ENCODE peak calls at places on chromosomes 1 and 21, in five cellular contexts. L is gastrocnemius medialis, N is tibial nerve, O is heart left ventricle, R is A549. I is an unnamed sample.

GRCh38 chr1:161044908-161045748 is 649 bp downstream of the USF1 start:
- DNase-seq in L (peak), N (peak), O (peak), R (peak), I (peak)

GRCh38 chr1:71081697-71082080 is 854 bp upstream of the ZRANB2 start:
- DNase-seq in L (peak), N (no peak), O (peak), R (no peak), I (peak)

GRCh38 chr21:36385909-36386642 is 884 bp downstream of the CHAF1B start:
- DNase-seq in L (peak), N (no peak), O (no peak), R (no peak), I (no peak)

GRCh38 chr21:26534517-26534916 is 38.6 kb downstream of the CYYR1 start:
- DNase-seq in L (no peak), N (no peak), O (no peak), R (no peak), I (no peak)

GRCh38 chr1:51760872-51761271 is 117.7 kb downstream of the NRDC start:
- DNase-seq in L (no peak), N (no peak), O (no peak), R (no peak), I (no peak)

GRCh38 chr21:45747233-45747766 is 103.8 kb downstream of the PCBP3 start:
- DNase-seq in L (no peak), N (no peak), O (no peak), R (no peak), I (no peak)

GRCh38 chr21:37159949-37160348 is 86.9 kb downstream of the TTC3 start:
- DNase-seq in L (no peak), N (no peak), O (no peak), R (no peak), I (no peak)

GRCh38 chr1:62438163-62438562 is 1.3 kb downstream of the USP1 start:
- DNase-seq in L (no peak), N (no peak), O (no peak), R (no peak), I (no peak)

GRCh38 chr1:75257424-75257823 is 123.2 kb downstream of the LHX8 start:
- DNase-seq in L (no peak), N (no peak), O (no peak), R (no peak), I (no peak)

GRCh38 chr1:50637460-50637859 is 214.2 kb upstream of the DMRTA2 start:
- DNase-seq in L (no peak), N (no peak), O (no peak), R (no peak), I (no peak)

GRCh38 chr21:46418265-46418946 is 40.3 kb upstream of the DIP2A start:
- DNase-seq in L (no peak), N (no peak), O (peak), R (no peak), I (no peak)

GRCh38 chr1:215201301-215201700 is 118.8 kb downstream of the KCNK2 start:
- DNase-seq in L (no peak), N (no peak), O (no peak), R (no peak), I (no peak)

GRCh38 chr21:15063081-15063820 is 1.5 kb downstream of the NRIP1 start:
- DNase-seq in L (no peak), N (no peak), O (no peak), R (no peak), I (no peak)

GRCh38 chr1:161511018-161511755 is 5.9 kb downstream of the FCGR2A start:
- DNase-seq in L (no peak), N (no peak), O (no peak), R (no peak), I (no peak)

GRCh38 chr1:20078166-20078565 is 8.2 kb downstream of the PLA2G5 start:
- DNase-seq in L (no peak), N (no peak), O (no peak), R (no peak), I (no peak)

GRCh38 chr1:91924146-91924545 is 25.1 kb upstream of the BRDT start:
- DNase-seq in L (no peak), N (no peak), O (no peak), R (no peak), I (peak)

GRCh38 chr21:33212159-33212851 is 17.4 kb upstream of the IFNAR2 start:
- DNase-seq in L (no peak), N (no peak), O (no peak), R (no peak), I (no peak)

GRCh38 chr21:21101911-21102310 is 103.7 kb downstream of the NCAM2 start:
- DNase-seq in L (no peak), N (no peak), O (no peak), R (no peak), I (no peak)

GRCh38 chr1:180254854-180255253 is 24.8 kb downstream of the LHX4 start:
- DNase-seq in L (no peak), N (no peak), O (no peak), R (no peak), I (no peak)

GRCh38 chr1:43893020-43893419 is 40.6 kb upstream of the ARTN start:
- DNase-seq in L (no peak), N (no peak), O (no peak), R (no peak), I (no peak)

GRCh38 chr1:154960446-154961136 is 991 bp downstream of the PYGO2 start:
- DNase-seq in L (no peak), N (no peak), O (peak), R (no peak), I (no peak)

GRCh38 chr1:111596499-111596898 is 23.1 kb upstream of the RAP1A start:
- DNase-seq in L (no peak), N (no peak), O (no peak), R (no peak), I (no peak)

GRCh38 chr1:55575571-55576279 is 360.6 kb upstream of the USP24 start:
- DNase-seq in L (peak), N (peak), O (no peak), R (no peak), I (peak)

GRCh38 chr1:35210306-35211112 is 17.6 kb upstream of the SFPQ start:
- DNase-seq in L (no peak), N (no peak), O (no peak), R (no peak), I (no peak)

GRCh38 chr1:22747021-22747734 is 36.5 kb downstream of the EPHB2 start:
- DNase-seq in L (no peak), N (no peak), O (no peak), R (peak), I (no peak)

GRCh38 chr1:209490013-209490412 is 93.5 kb upstream of the CAMK1G start:
- DNase-seq in L (no peak), N (no peak), O (no peak), R (peak), I (no peak)

GRCh38 chr1:66278260-66279046 is 255.5 kb upstream of the SGIP1 start:
- DNase-seq in L (no peak), N (no peak), O (no peak), R (no peak), I (no peak)

GRCh38 chr1:147751346-147751745 is 9.1 kb downstream of the GJA5 start:
- DNase-seq in L (no peak), N (no peak), O (no peak), R (no peak), I (no peak)

GRCh38 chr1:180935326-180936109 is 22.8 kb downstream of the KIAA1614 start:
- DNase-seq in L (no peak), N (no peak), O (no peak), R (no peak), I (no peak)

GRCh38 chr1:48524892-48525467 is 53.0 kb upstream of the SPATA6 start:
- DNase-seq in L (no peak), N (no peak), O (no peak), R (no peak), I (no peak)

GRCh38 chr1:37020653-37021277 is 13.6 kb downstream of the GRIK3 start:
- DNase-seq in L (no peak), N (no peak), O (no peak), R (no peak), I (no peak)

GRCh38 chr1:41509270-41509671 is 24.8 kb upstream of the EDN2 start:
- DNase-seq in L (no peak), N (no peak), O (peak), R (no peak), I (no peak)

GRCh38 chr1:3172431-3173112 is 103.6 kb downstream of the PRDM16 start:
- DNase-seq in L (no peak), N (no peak), O (no peak), R (no peak), I (no peak)

GRCh38 chr1:3171761-3172160 is 102.8 kb downstream of the PRDM16 start:
- DNase-seq in L (no peak), N (no peak), O (no peak), R (no peak), I (no peak)

GRCh38 chr1:3169621-3170356 is 100.8 kb downstream of the PRDM16 start:
- DNase-seq in L (no peak), N (no peak), O (no peak), R (no peak), I (no peak)

GRCh38 chr1:3168678-3169077 is 99.7 kb downstream of the PRDM16 start:
- DNase-seq in L (no peak), N (no peak), O (no peak), R (no peak), I (no peak)

GRCh38 chr1:3170566-3171453 is 101.8 kb downstream of the PRDM16 start:
- DNase-seq in L (peak), N (peak), O (peak), R (no peak), I (peak)
- TF ChIP-seq POLR2A in L (peak), N (peak), O (no peak), R (no peak), I (no peak)

DNA sequence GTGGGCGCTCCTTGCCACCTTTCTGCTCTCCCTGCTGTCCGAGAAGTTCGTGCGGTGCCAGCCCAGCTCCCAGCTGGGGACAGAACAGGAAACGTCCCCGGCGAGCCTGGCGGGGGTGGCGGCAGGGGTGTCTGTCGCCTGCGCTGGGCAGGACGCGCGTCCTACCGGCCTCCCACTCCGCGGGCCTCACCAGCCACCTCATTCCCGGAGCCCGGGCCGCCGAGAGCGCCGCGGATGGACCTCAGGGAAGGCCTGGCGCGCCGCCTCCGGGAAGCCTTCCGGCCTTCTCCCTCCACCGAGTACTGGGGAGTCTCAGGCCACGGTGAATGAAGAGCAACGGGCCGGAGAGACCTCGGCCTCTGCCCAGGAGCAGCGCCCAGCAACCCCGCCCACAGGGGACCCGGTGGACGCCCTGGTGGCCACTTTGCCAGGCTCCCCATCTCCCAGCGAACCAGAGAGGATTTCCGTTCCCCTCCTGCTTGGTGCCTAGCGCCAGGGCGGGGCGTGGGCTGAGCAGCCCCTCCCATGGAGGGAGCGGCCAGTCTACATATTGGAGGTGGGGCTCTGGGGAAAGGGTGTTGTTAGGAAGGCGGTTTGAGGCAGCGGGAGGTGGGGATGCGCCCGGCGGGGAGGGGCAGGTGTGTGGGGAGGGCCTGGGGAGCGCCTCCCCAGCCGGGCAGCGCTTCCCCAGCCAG is 9.5 kb upstream of the TNFRSF14 start:
- DNase-seq in L (peak), N (peak), O (peak), R (peak), I (peak)
- TF ChIP-seq POLR2A in L (peak), N (peak), O (peak), R (no peak), I (no peak)

GRCh38 chr1:247078315-247079140 is at the start of gene ZNF670:
- DNase-seq in L (peak), N (peak), O (peak), R (peak), I (peak)
- TF ChIP-seq POLR2A in L (peak), N (peak), O (peak), R (peak), I (no peak)

GRCh38 chr1:57747818-57748217 is 324.0 kb upstream of the DAB1 start:
- DNase-seq in L (no peak), N (no peak), O (no peak), R (no peak), I (no peak)
- TF ChIP-seq POLR2A in L (no peak), N (no peak), O (no peak), R (no peak), I (no peak)

DNA sequence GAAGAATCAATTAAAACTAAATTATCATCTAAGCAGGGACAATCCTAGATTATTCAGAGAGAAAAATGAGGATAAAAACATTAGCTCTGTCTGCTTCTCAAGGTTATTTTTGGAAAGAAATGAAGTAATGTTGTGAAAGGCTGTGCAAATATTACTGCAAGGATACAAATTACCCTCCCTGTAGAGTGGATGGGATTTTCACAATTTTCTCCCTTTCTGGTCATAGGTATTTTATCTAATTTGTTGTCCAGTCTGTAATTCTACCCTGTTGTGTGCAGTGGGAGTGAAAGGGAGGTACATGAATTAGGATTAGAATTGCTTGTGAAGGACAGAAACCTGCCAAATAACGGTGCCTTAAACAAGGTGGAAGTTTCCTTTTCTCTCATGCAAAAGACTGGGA is 54.7 kb downstream of the MAP3K7CL start:
- DNase-seq in L (no peak), N (no peak), O (no peak), R (no peak), I (no peak)
- TF ChIP-seq POLR2A in L (no peak), N (no peak), O (no peak), R (no peak), I (no peak)

GRCh38 chr1:198901280-198901679 is 262.4 kb downstream of the PTPRC start:
- DNase-seq in L (no peak), N (no peak), O (no peak), R (no peak), I (no peak)
- TF ChIP-seq POLR2A in L (no peak), N (no peak), O (no peak), R (no peak), I (no peak)

DNA sequence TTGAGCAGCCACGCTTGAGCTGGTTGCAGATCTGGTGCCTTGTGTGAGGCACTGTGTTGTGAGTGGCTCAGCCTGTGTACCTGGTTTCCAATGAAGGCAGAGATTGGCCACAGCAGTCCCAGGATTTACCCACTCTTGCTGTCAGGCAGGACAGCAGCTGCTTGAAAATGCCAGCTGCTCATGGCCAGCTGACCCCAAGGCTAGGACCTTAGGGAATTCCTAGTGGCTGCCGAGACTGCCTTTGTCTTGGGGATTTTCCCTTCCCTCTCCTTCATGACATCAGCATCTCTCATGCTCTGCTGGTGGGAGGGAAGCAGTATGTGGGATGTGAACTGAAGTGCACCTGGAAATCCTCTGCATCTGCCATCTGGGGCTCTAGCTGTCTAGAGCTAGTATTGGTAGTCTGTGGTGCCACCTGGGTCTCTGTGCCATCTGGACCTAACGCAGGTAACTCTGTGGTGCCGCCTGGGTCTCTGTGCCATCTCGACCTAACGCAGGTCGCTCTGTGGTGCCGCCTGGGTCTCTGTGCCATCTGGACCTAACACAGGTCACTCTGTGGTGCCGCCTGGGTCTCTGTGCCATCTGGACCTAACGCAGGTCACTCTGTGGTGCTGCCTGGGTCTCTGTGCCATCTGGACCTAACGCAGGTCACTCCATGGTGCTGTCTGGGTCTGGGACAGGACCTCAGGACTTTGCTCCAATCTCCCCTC is 3.8 kb upstream of the LRRC47 start:
- DNase-seq in L (no peak), N (no peak), O (no peak), R (no peak), I (no peak)
- TF ChIP-seq POLR2A in L (no peak), N (no peak), O (no peak), R (no peak), I (no peak)